ENCODE peak calls at places on chromosomes 12 and 14, in five cellular contexts. U is fibroblast of pulmonary artery; K is activated CD4-positive, alpha-beta T cell treated with anti-CD3 and anti-CD28 coated beads, Interleukin-2, amount 50 U/mL, for 48 hours; Z is HT-29; T is islet precursor cell. S is an unnamed sample.

GRCh38 chr12:118982308-118982707 is 967 bp downstream of the SRRM4 start:
- DNase-seq in Z (no peak), K (no peak), T (no peak), U (no peak), S (no peak)

GRCh38 chr12:130185455-130186100 is 23.3 kb downstream of the FZD10 start:
- DNase-seq in T (peak), Z (no peak), U (no peak), K (no peak), S (no peak)

GRCh38 chr14:95901014-95901413 is 24.4 kb downstream of the TUNAR start:
- DNase-seq in K (no peak), U (no peak), T (no peak), Z (no peak), S (no peak)

GRCh38 chr12:52063986-52064649 is 5.7 kb upstream of the ATG101 start:
- DNase-seq in T (no peak), U (peak), K (no peak), Z (no peak), S (no peak)

GRCh38 chr12:6765634-6766581 is at the start of gene PTMS:
- DNase-seq in T (peak), K (peak), U (peak), Z (peak), S (peak)

GRCh38 chr12:105570944-105571343 is 240.5 kb downstream of the C12orf75 start:
- DNase-seq in K (no peak), T (no peak), Z (no peak), U (no peak), S (no peak)

GRCh38 chr14:93137864-93138263 is 22.1 kb upstream of the ITPK1 start:
- DNase-seq in Z (peak), U (peak), K (no peak), T (no peak), S (no peak)

GRCh38 chr14:55715889-55716288 is 135.9 kb downstream of the KTN1 start:
- DNase-seq in K (no peak), U (peak), Z (no peak), T (peak), S (no peak)

GRCh38 chr12:26895672-26896071 is 42.1 kb downstream of the INTS13 start:
- DNase-seq in T (no peak), K (no peak), Z (no peak), U (no peak), S (no peak)

GRCh38 chr14:47919994-47920393 is 244.6 kb upstream of the MDGA2 start:
- DNase-seq in T (no peak), Z (no peak), U (no peak), K (no peak), S (no peak)

GRCh38 chr12:13606290-13606689 is 375.1 kb downstream of the GRIN2B start:
- DNase-seq in T (no peak), K (no peak), U (no peak), Z (no peak), S (no peak)

GRCh38 chr12:52836042-52836466 is 1.9 kb upstream of the KRT79 start:
- DNase-seq in U (peak), K (peak), T (peak), Z (no peak), S (no peak)

GRCh38 chr12:47078733-47079364 is 572 bp upstream of the PCED1B start:
- DNase-seq in K (peak), U (peak), T (peak), Z (peak), S (peak)

GRCh38 chr14:75084513-75084912 is 15.1 kb downstream of the ZC2HC1C start:
- DNase-seq in U (peak), K (no peak), Z (peak), T (no peak), S (no peak)

GRCh38 chr12:111347891-111348644 is 20.8 kb downstream of the PHETA1 start:
- DNase-seq in K (no peak), Z (no peak), U (no peak), T (no peak), S (no peak)

GRCh38 chr12:89650239-89650638 is 58.4 kb downstream of the ATP2B1 start:
- DNase-seq in Z (no peak), T (no peak), K (no peak), U (peak), S (no peak)

GRCh38 chr12:69252033-69252432 is 12.7 kb downstream of the CPSF6 start:
- DNase-seq in K (no peak), T (peak), U (no peak), Z (no peak), S (no peak)

GRCh38 chr12:88854260-88854659 is 274.0 kb upstream of the KITLG start:
- DNase-seq in Z (peak), K (no peak), T (no peak), U (peak), S (no peak)

GRCh38 chr14:97491697-97492096 is 694.5 kb downstream of the VRK1 start:
- DNase-seq in U (no peak), T (no peak), Z (no peak), K (no peak), S (no peak)

GRCh38 chr12:16335838-16336237 is 11.6 kb upstream of the MGST1 start:
- DNase-seq in K (no peak), U (no peak), Z (no peak), T (no peak), S (no peak)

GRCh38 chr12:132246997-132247717 is 82.2 kb downstream of the GALNT9 start:
- DNase-seq in Z (no peak), K (no peak), U (no peak), T (no peak), S (no peak)

GRCh38 chr14:96038920-96039632 is at the start of gene C14orf132:
- DNase-seq in Z (no peak), T (peak), U (peak), K (peak), S (peak)

GRCh38 chr12:94262228-94263010 is 114.0 kb downstream of the PLXNC1 start:
- DNase-seq in K (peak), Z (peak), T (peak), U (peak), S (peak)

GRCh38 chr12:120620624-120621023 is 19.8 kb upstream of the CABP1 start:
- DNase-seq in U (no peak), Z (peak), T (no peak), K (no peak), S (no peak)

GRCh38 chr14:101192661-101193000 is 289.1 kb upstream of the RTL1 start:
- DNase-seq in U (no peak), T (no peak), Z (no peak), K (no peak), S (no peak)

GRCh38 chr12:20004951-20005350 is 363.4 kb upstream of the PDE3A start:
- DNase-seq in T (no peak), U (no peak), Z (no peak), K (no peak), S (no peak)

GRCh38 chr14:35949933-35950332 is 123.8 kb downstream of the BRMS1L start:
- DNase-seq in Z (peak), U (peak), T (no peak), K (no peak), S (no peak)

GRCh38 chr14:89455412-89455811 is 38.4 kb upstream of the FOXN3 start:
- DNase-seq in Z (no peak), U (no peak), T (peak), K (no peak), S (no peak)

GRCh38 chr12:56324196-56324595 is 8.4 kb upstream of the CNPY2 start:
- DNase-seq in Z (no peak), K (no peak), U (no peak), T (peak), S (no peak)

GRCh38 chr12:114628199-114628598 is 55.8 kb downstream of the TBX3 start:
- DNase-seq in U (no peak), T (peak), K (no peak), Z (no peak), S (no peak)

GRCh38 chr14:103031956-103032355 is 25.4 kb downstream of the CDC42BPB start:
- DNase-seq in T (no peak), K (no peak), Z (peak), U (no peak), S (no peak)

GRCh38 chr12:26277511-26278246 is 82.3 kb downstream of the SSPN start:
- DNase-seq in T (no peak), U (no peak), K (no peak), Z (no peak), S (peak)

GRCh38 chr14:76834296-76834695 is 8.1 kb downstream of the LRRC74A start:
- DNase-seq in U (no peak), Z (peak), K (no peak), T (no peak), S (no peak)

S was measured in KBM-7.